ENCODE peak calls at places on chromosomes 11 and 22, in seven cellular contexts. N is psoas muscle, V is mesothelial cell of epicardium, J is Calu3, A is epithelial cell of esophagus, E is A549, M is AG04449. X is an unnamed sample.

GRCh38 chr11:99325807-99326206 is 305.1 kb downstream of the CNTN5 start:
- DNase-seq in N (no peak), E (peak), M (peak), A (peak), J (no peak), V (no peak), X (no peak)

GRCh38 chr11:42906226-42906625 is 405.6 kb upstream of the API5 start:
- DNase-seq in V (no peak), E (no peak), N (no peak), J (no peak), A (no peak), M (no peak), X (no peak)

GRCh38 chr11:10208045-10208674 is 85.9 kb downstream of the SBF2 start:
- DNase-seq in A (peak), V (no peak), E (peak), J (peak), M (no peak), N (no peak), X (no peak)

GRCh38 chr11:130206141-130206540 is 46.6 kb downstream of the ST14 start:
- DNase-seq in J (no peak), N (no peak), V (no peak), A (no peak), E (no peak), M (no peak), X (no peak)

GRCh38 chr11:61392991-61393595 is 706 bp downstream of the TMEM216 start:
- DNase-seq in N (no peak), J (no peak), M (no peak), A (no peak), E (peak), V (no peak), X (no peak)

GRCh38 chr22:22751043-22751603 is 106.7 kb downstream of the GGTLC2 start:
- DNase-seq in A (no peak), V (no peak), J (no peak), M (no peak), E (no peak), N (no peak), X (no peak)

GRCh38 chr11:33017478-33017877 is 1.8 kb downstream of the DEPDC7 start:
- DNase-seq in N (no peak), E (no peak), V (no peak), J (no peak), M (no peak), A (no peak), X (no peak)

GRCh38 chr22:46374663-46375474 is 39.4 kb downstream of the TRMU start:
- DNase-seq in V (no peak), A (peak), M (no peak), J (no peak), E (no peak), N (no peak), X (no peak)

GRCh38 chr11:117181586-117182550 is 3.3 kb downstream of the SIDT2 start:
- DNase-seq in V (no peak), A (no peak), M (no peak), N (no peak), J (no peak), E (no peak), X (no peak)

GRCh38 chr11:75398906-75399305 is 412 bp upstream of the RPS3 start:
- DNase-seq in V (no peak), E (no peak), N (no peak), M (no peak), J (no peak), A (no peak), X (no peak)

GRCh38 chr22:46459347-46460065 is 77.9 kb downstream of the CELSR1 start:
- DNase-seq in A (no peak), E (no peak), V (no peak), N (no peak), J (no peak), M (no peak), X (no peak)

GRCh38 chr11:11987503-11988022 is 20.9 kb downstream of the DKK3 start:
- DNase-seq in N (no peak), V (no peak), M (no peak), E (peak), A (peak), J (peak), X (no peak)

GRCh38 chr11:133082453-133082781 is 449.9 kb downstream of the OPCML start:
- DNase-seq in M (no peak), E (no peak), V (peak), A (no peak), N (peak), J (no peak), X (no peak)

GRCh38 chr11:120381401-120381800 is 45.2 kb downstream of the ARHGEF12 start:
- DNase-seq in A (peak), E (no peak), V (no peak), J (no peak), N (no peak), M (no peak), X (no peak)

GRCh38 chr11:3622521-3622920 is 19.3 kb downstream of the ART5 start:
- DNase-seq in M (no peak), V (no peak), E (no peak), N (no peak), A (no peak), J (no peak), X (no peak)

GRCh38 chr11:68012843-68013610 is 2.9 kb downstream of the ALDH3B1 start:
- DNase-seq in E (peak), A (peak), J (peak), N (no peak), M (peak), V (no peak), X (no peak)

GRCh38 chr22:46238541-46238940 is 11.6 kb downstream of the CDPF1 start:
- DNase-seq in M (no peak), J (no peak), A (no peak), V (no peak), N (no peak), E (no peak), X (no peak)

GRCh38 chr22:48760481-48761238 is 1067.0 kb downstream of the BRD1 start:
- DNase-seq in E (no peak), M (no peak), N (no peak), V (peak), J (no peak), A (no peak), X (no peak)

GRCh38 chr22:44862981-44863860 is 110.8 kb downstream of the ARHGAP8 start:
- DNase-seq in N (no peak), M (no peak), A (no peak), J (no peak), E (no peak), V (no peak), X (no peak)

GRCh38 chr11:13680501-13681264 is 12.2 kb downstream of the FAR1 start:
- DNase-seq in E (no peak), J (no peak), M (no peak), N (no peak), A (no peak), V (no peak), X (no peak)

GRCh38 chr11:33797879-33798278 is 23.6 kb upstream of the FBXO3 start:
- DNase-seq in N (no peak), E (no peak), A (no peak), J (no peak), M (no peak), V (no peak), X (no peak)

GRCh38 chr11:118791015-118791960 is at the start of gene DDX6:
- DNase-seq in M (no peak), E (peak), V (peak), A (peak), J (peak), N (peak), X (peak)

GRCh38 chr11:44979536-44980399 is 29.1 kb upstream of the TP53I11 start:
- DNase-seq in N (no peak), V (no peak), J (peak), A (peak), M (no peak), E (peak), X (no peak)

GRCh38 chr11:121004196-121004840 is 19.6 kb upstream of the TBCEL start:
- DNase-seq in V (no peak), M (no peak), N (no peak), A (no peak), E (no peak), J (no peak), X (no peak)

GRCh38 chr11:75627879-75628668 is 40.8 kb downstream of the MAP6 start:
- DNase-seq in N (no peak), J (no peak), M (no peak), A (no peak), V (no peak), E (no peak), X (no peak)

GRCh38 chr11:20097319-20098221 is 62.7 kb downstream of the DBX1 start:
- DNase-seq in J (no peak), E (no peak), V (no peak), M (peak), A (no peak), N (no peak), X (no peak)

GRCh38 chr22:50260434-50260800 is 1.1 kb downstream of the MAPK12 start:
- DNase-seq in V (no peak), J (no peak), E (no peak), M (no peak), A (no peak), N (no peak), X (no peak)

GRCh38 chr11:70568504-70569172 is 170.3 kb downstream of the CTTN start:
- DNase-seq in E (no peak), M (no peak), J (peak), N (peak), V (no peak), A (peak), X (no peak)
- TF ChIP-seq CTCF in E (no peak), M (peak), J (no peak), N (no peak), V (no peak), A (no peak), X (no peak)

GRCh38 chr22:32423664-32424063 is 11.6 kb upstream of the RTCB start:
- DNase-seq in V (no peak), M (no peak), E (no peak), A (no peak), J (no peak), N (no peak), X (no peak)
- TF ChIP-seq CTCF in V (no peak), M (no peak), E (no peak), A (no peak), J (no peak), N (no peak), X (no peak)

DNA sequence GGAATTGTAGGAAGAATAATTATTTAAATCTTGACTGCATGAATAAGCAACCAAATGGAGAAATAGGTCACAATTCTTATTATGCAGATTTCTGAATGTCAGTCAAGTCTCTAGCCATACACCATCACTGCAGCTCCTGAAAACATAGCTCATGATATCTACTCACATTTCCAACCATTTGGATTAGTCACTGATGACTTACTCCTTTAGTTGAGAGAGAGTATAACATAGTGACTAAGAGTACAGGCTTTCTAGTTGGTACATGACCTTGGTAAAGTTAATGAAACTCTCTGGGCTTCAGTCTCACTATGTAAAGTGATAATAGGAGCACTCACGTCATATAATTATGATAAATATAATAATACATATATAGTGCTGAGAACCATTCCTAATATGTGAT is 265.2 kb downstream of the KCNA4 start:
- DNase-seq in V (no peak), J (no peak), M (no peak), A (peak), N (no peak), E (no peak), X (no peak)
- TF ChIP-seq CTCF in V (no peak), J (no peak), M (no peak), A (no peak), N (no peak), E (no peak), X (no peak)

GRCh38 chr22:26286091-26286780 is 117.0 kb downstream of the SEZ6L start:
- DNase-seq in V (no peak), N (no peak), E (no peak), A (no peak), J (no peak), M (no peak), X (no peak)
- TF ChIP-seq CTCF in V (no peak), N (no peak), E (no peak), A (no peak), J (no peak), M (no peak), X (no peak)

DNA sequence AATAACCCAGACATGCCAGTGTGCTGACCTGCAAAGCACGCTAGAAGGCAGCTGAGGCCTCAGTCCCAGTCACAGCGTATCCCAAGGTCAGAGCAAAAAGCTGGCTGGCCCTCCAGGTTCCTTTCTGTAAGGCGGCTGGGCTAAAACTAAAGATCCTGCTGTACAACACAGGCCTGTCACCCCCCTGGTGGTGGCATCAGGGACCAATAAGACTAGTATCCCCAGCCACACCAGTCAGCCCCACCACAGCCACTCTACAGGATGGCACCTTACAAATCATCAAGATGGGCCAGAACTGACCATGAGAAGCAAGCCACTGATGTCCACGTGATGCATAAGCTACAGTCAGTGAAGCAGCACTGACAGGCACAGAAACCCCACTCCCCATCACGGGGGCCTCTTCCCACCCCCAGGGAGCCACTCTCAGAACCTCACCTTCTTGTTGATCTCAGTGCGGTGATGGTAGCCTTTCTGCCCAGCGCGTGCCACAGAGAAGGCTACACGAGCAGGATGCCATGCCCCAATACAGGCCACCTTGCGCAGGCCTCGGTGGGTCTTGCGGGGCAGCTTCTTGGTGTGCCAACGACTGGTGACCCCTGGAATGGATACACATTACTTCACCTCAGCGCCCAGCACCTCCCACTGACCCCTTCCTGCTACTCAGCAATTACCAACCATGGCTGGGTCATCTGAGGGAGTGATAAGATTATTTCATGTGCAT is 5.0 kb downstream of the RPL3 start:
- DNase-seq in J (no peak), A (no peak), M (no peak), V (no peak), N (no peak), E (no peak), X (no peak)
- TF ChIP-seq CTCF in J (no peak), A (peak), M (peak), V (no peak), N (peak), E (no peak), X (no peak)

GRCh38 chr11:111301004-111301839 is 2.9 kb downstream of the POU2AF3 start:
- DNase-seq in M (no peak), J (no peak), N (no peak), E (no peak), A (no peak), V (no peak), X (no peak)

GRCh38 chr11:111298466-111299110 is at the start of gene POU2AF3:
- DNase-seq in J (no peak), N (no peak), E (no peak), A (no peak), V (peak), M (no peak), X (no peak)

GRCh38 chr11:111300569-111300968 is 2.2 kb downstream of the POU2AF3 start:
- DNase-seq in V (no peak), J (no peak), E (no peak), A (no peak), N (no peak), M (no peak), X (no peak)

GRCh38 chr11:111297696-111298095 is 650 bp upstream of the POU2AF3 start:
- DNase-seq in E (no peak), N (no peak), M (no peak), A (no peak), J (no peak), V (no peak), X (no peak)

GRCh38 chr11:111299111-111300026 is 1.0 kb downstream of the POU2AF3 start:
- DNase-seq in M (no peak), N (peak), V (no peak), J (peak), E (peak), A (peak), X (no peak)
- TF ChIP-seq CTCF in M (peak), N (peak), V (peak), J (peak), E (peak), A (peak), X (no peak)